ENCODE peak calls at places on chromosomes 2 and 18, in four cellular contexts. X, C, U and B are unnamed samples.

GRCh38 chr2:117087565-117088291 is 726.8 kb upstream of the DDX18 start:
- DNase-seq in X (peak), C (no peak), U (no peak), B (no peak)

GRCh38 chr2:20314562-20315521 is 35.8 kb downstream of the PUM2 start:
- DNase-seq in X (peak), C (no peak), U (no peak), B (no peak)

GRCh38 chr2:211609127-211609526 is 929.5 kb downstream of the ERBB4 start:
- DNase-seq in X (no peak), C (no peak), U (no peak), B (no peak)

GRCh38 chr18:54163458-54163857 is 61.0 kb downstream of the MBD2 start:
- DNase-seq in X (peak), C (no peak), U (no peak), B (no peak)

GRCh38 chr2:95382128-95382645 is 20.3 kb upstream of the FAHD2A start:
- DNase-seq in X (no peak), C (no peak), U (no peak), B (no peak)

GRCh38 chr2:42210203-42210602 is 41.0 kb downstream of the EML4 start:
- DNase-seq in X (no peak), C (no peak), U (no peak), B (no peak)

GRCh38 chr2:69384618-69385081 is 2.4 kb downstream of the GFPT1 start:
- DNase-seq in X (no peak), C (no peak), U (no peak), B (no peak)

GRCh38 chr2:54708584-54709340 is 14.7 kb upstream of the EML6 start:
- DNase-seq in X (no peak), C (no peak), U (no peak), B (no peak)

GRCh38 chr2:201234167-201235139 is 25.9 kb upstream of the CASP8 start:
- DNase-seq in X (no peak), C (no peak), U (no peak), B (no peak)

GRCh38 chr2:241358470-241358869 is 2.4 kb downstream of the FARP2 start:
- DNase-seq in X (no peak), C (no peak), U (no peak), B (no peak)

GRCh38 chr2:183009249-183009899 is 28.9 kb downstream of the NCKAP1 start:
- DNase-seq in X (no peak), C (no peak), U (no peak), B (no peak)

GRCh38 chr18:47990981-47991380 is 60.5 kb upstream of the SMAD2 start:
- DNase-seq in X (no peak), C (no peak), U (no peak), B (no peak)

GRCh38 chr2:99337931-99338580 is 867 bp downstream of the EIF5B start:
- DNase-seq in X (peak), C (no peak), U (no peak), B (no peak)

GRCh38 chr2:127674241-127675209 is 805 bp downstream of the LIMS2 start:
- DNase-seq in X (no peak), C (no peak), U (no peak), B (no peak)

GRCh38 chr2:181944164-181944913 is 41.3 kb upstream of the PPP1R1C start:
- DNase-seq in X (no peak), C (no peak), U (no peak), B (no peak)

GRCh38 chr2:3257842-3258241 is 119.8 kb downstream of the EIPR1 start:
- DNase-seq in X (no peak), C (no peak), U (no peak), B (no peak)

GRCh38 chr2:196234672-196235071 is 63.3 kb upstream of the STK17B start:
- DNase-seq in X (peak), C (peak), U (peak), B (peak)

GRCh38 chr2:151860613-151861146 is 32.5 kb upstream of the ARL5A start:
- DNase-seq in X (no peak), C (no peak), U (no peak), B (no peak)

GRCh38 chr18:58205087-58205779 is 161.2 kb downstream of the NEDD4L start:
- DNase-seq in X (peak), C (no peak), U (no peak), B (no peak)

GRCh38 chr2:72975017-72975416 is 57.7 kb downstream of the EMX1 start:
- DNase-seq in X (no peak), C (no peak), U (no peak), B (no peak)

GRCh38 chr2:12211326-12212170 is 465.1 kb downstream of the LPIN1 start:
- DNase-seq in X (no peak), C (no peak), U (no peak), B (no peak)

GRCh38 chr2:126719191-126720030 is 63.5 kb downstream of the GYPC start:
- DNase-seq in X (no peak), C (no peak), U (no peak), B (no peak)

GRCh38 chr18:6236258-6236657 is 178.5 kb downstream of the L3MBTL4 start:
- DNase-seq in X (no peak), C (no peak), U (no peak), B (no peak)

GRCh38 chr2:64943387-64944150 is 45.6 kb upstream of the SLC1A4 start:
- DNase-seq in X (no peak), C (no peak), U (no peak), B (no peak)